ENCODE peak calls at places on chromosomes 4 and X, in seven cellular contexts. L is aorta, I is upper lobe of left lung, B is WERI-Rb-1, Q is sigmoid colon, X is adipocyte, F is tibial nerve. J is an unnamed sample.

GRCh38 chr4:80033581-80033980 is 39.4 kb downstream of the ANTXR2 start:
- DNase-seq in X (no peak), I (no peak), L (no peak), Q (no peak), F (no peak), B (no peak), J (no peak)

GRCh38 chr4:81038636-81039350 is 8.3 kb downstream of the BMP3 start:
- DNase-seq in F (no peak), L (no peak), I (no peak), Q (no peak), B (no peak), X (peak; percentile 43), J (no peak)

GRCh38 chr4:90148574-90149170 is 21.5 kb downstream of the CCSER1 start:
- DNase-seq in Q (no peak), I (no peak), L (no peak), B (no peak), F (no peak), X (no peak), J (no peak)

GRCh38 chrX:68710870-68711576 is 63.6 kb downstream of the STARD8 start:
- DNase-seq in L (no peak), I (peak; percentile 41), F (no peak), Q (peak; percentile 77), X (peak; percentile 34), B (peak; percentile 68), J (no peak)

GRCh38 chrX:23333842-23334535 is 660 bp upstream of the PTCHD1 start:
- DNase-seq in Q (peak; percentile 71), X (no peak), I (no peak), L (no peak), B (peak; percentile 35), F (no peak), J (no peak)

GRCh38 chr4:40848981-40849380 is 99.2 kb downstream of the NSUN7 start:
- DNase-seq in L (no peak), X (peak; percentile 16), I (no peak), B (no peak), F (no peak), Q (no peak), J (no peak)

GRCh38 chrX:10280061-10280460 is 123.3 kb downstream of the CLCN4 start:
- DNase-seq in B (no peak), F (no peak), I (no peak), Q (no peak), X (no peak), L (no peak), J (no peak)

GRCh38 chr4:53721276-53721675 is 130.0 kb upstream of the LNX1 start:
- DNase-seq in X (no peak), B (no peak), F (no peak), Q (no peak), I (no peak), L (no peak), J (no peak)

GRCh38 chr4:73454920-73455319 is 18.9 kb downstream of the AFP start:
- DNase-seq in I (no peak), Q (no peak), L (no peak), B (no peak), X (no peak), F (no peak), J (no peak)

GRCh38 chrX:39716401-39716800 is 381.4 kb downstream of the BCOR start:
- DNase-seq in X (no peak), B (no peak), Q (no peak), F (no peak), L (no peak), I (no peak), J (no peak)

GRCh38 chrX:56726609-56727008 is 2.4 kb upstream of the NBDY start:
- DNase-seq in F (no peak), I (no peak), B (no peak), L (no peak), X (peak; percentile 78), Q (no peak), J (peak; percentile 4)

GRCh38 chr4:132218406-132218805 is 930.7 kb upstream of the PCDH10 start:
- DNase-seq in X (no peak), F (no peak), I (no peak), B (no peak), Q (no peak), L (no peak), J (no peak)

GRCh38 chrX:131595120-131595519 is 51.2 kb downstream of the OR13H1 start:
- DNase-seq in X (no peak), Q (no peak), I (no peak), L (no peak), F (no peak), B (no peak), J (no peak)

GRCh38 chr4:10383417-10383816 is 73.8 kb downstream of the ZNF518B start:
- DNase-seq in L (no peak), X (no peak), B (no peak), I (no peak), Q (no peak), F (no peak), J (no peak)

GRCh38 chrX:13386092-13386491 is 66.2 kb upstream of the ATXN3L start:
- DNase-seq in X (no peak), F (no peak), I (no peak), Q (no peak), L (no peak), B (no peak), J (no peak)

GRCh38 chr4:2411786-2412510 is 6.5 kb downstream of the ZFYVE28 start:
- DNase-seq in F (no peak), B (no peak), L (no peak), X (no peak), I (no peak), Q (no peak), J (no peak)

GRCh38 chrX:37594755-37595382 is 23.4 kb downstream of the LANCL3 start:
- DNase-seq in X (no peak), L (no peak), I (no peak), B (no peak), Q (no peak), F (no peak), J (no peak)

GRCh38 chr4:148774134-148774533 is 331.9 kb upstream of the NR3C2 start:
- DNase-seq in L (no peak), I (no peak), F (no peak), B (no peak), Q (no peak), X (no peak), J (no peak)

GRCh38 chr4:186726150-186726439 is 2.4 kb upstream of the FAT1 start:
- DNase-seq in Q (no peak), B (no peak), L (no peak), X (no peak), F (no peak), I (no peak), J (no peak)

GRCh38 chrX:120741452-120741851 is 111.6 kb upstream of the C1GALT1C1 start:
- DNase-seq in F (no peak), I (no peak), L (no peak), X (peak; percentile 48), B (no peak), Q (no peak), J (no peak)

GRCh38 chr4:105149771-105150170 is 3.1 kb downstream of the TET2 start:
- DNase-seq in F (no peak), I (peak; percentile 54), Q (no peak), L (no peak), X (no peak), B (no peak), J (no peak)

DNA sequence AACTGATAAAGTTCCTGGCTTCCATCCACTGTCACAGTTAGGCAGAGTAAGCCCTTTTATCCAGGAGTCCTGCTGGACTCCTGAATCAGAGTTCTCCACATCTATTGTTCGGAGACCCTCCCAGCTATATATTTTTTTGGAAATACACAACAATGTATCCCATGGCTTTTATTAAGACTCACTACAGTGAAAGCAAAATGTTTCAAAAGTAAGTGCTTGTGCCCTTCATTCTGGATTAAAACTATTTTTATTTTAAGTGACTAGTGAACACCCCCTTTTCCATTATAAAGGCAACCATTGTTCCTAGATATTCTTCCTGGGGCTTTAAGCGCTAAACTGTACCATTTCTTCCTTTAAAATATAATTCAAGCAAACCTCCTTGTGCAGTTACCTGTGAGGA is 56.8 kb downstream of the KIF4A start:
- DNase-seq in B (no peak), I (no peak), Q (no peak), X (no peak), F (no peak), L (no peak), J (no peak)
- H3K9me3 ChIP-seq in B (peaks cover 4% of the 10 kb centered on the region), I (no peaks in the 10 kb centered on the region), Q (no peaks in the 10 kb centered on the region), X (no peaks in the 10 kb centered on the region), F (no peaks in the 10 kb centered on the region), L (no peaks in the 10 kb centered on the region), J (no peaks in the 10 kb centered on the region)

DNA sequence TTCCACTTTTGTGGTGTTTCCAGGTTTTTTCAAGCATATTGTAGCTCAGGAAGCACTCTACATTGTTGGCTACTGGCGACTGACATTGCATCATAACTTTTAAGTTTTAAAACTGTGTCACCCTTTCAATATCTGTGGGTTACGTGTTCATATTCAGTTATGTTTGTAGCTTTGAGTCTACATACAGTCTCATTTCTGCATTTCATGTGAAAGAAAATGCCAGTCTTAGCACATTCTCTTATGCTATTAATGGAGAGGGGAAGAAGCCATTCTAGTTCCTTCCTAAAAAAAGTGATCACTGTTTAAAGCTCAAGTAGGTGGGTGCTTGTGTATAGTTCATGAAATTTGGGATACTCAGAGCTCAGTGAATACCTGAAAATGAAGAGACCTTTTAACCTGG is 38.2 kb downstream of the DIAPH2 start:
- DNase-seq in L (no peak), F (no peak), B (no peak), X (no peak), Q (no peak), I (no peak), J (no peak)
- H3K9me3 ChIP-seq in L (no peaks in the 10 kb centered on the region), F (no peaks in the 10 kb centered on the region), B (no peaks in the 10 kb centered on the region), X (peaks cover 10% of the 10 kb centered on the region), Q (no peaks in the 10 kb centered on the region), I (no peaks in the 10 kb centered on the region), J (no peaks in the 10 kb centered on the region)

GRCh38 chr4:24910504-24910903 is 2.3 kb downstream of the CCDC149 start:
- DNase-seq in X (peak; percentile 31), B (no peak), F (no peak), Q (no peak), L (no peak), I (no peak), J (no peak)
- H3K9me3 ChIP-seq in X (no peaks in the 10 kb centered on the region), B (peaks cover 2% of the 10 kb centered on the region), F (no peaks in the 10 kb centered on the region), Q (no peaks in the 10 kb centered on the region), L (no peaks in the 10 kb centered on the region), I (no peaks in the 10 kb centered on the region), J (no peaks in the 10 kb centered on the region)

GRCh38 chr4:13893987-13894386 is 266.5 kb upstream of the BOD1L1 start:
- DNase-seq in Q (no peak), I (no peak), F (no peak), L (no peak), X (peak; percentile 35), B (no peak), J (no peak)
- H3K9me3 ChIP-seq in Q (no peaks in the 10 kb centered on the region), I (no peaks in the 10 kb centered on the region), F (no peaks in the 10 kb centered on the region), L (peaks cover 3% of the 10 kb centered on the region), X (no peaks in the 10 kb centered on the region), B (no peaks in the 10 kb centered on the region), J (no peaks in the 10 kb centered on the region)

GRCh38 chrX:153592966-153593688 is 5.8 kb downstream of the CCNQ start:
- DNase-seq in X (no peak), F (no peak), I (no peak), B (no peak), L (no peak), Q (no peak), J (no peak)
- H3K9me3 ChIP-seq in X (no peaks in the 10 kb centered on the region), F (no peaks in the 10 kb centered on the region), I (no peaks in the 10 kb centered on the region), B (peaks cover 19% of the 10 kb centered on the region), L (no peaks in the 10 kb centered on the region), Q (no peaks in the 10 kb centered on the region), J (no peaks in the 10 kb centered on the region)